ENCODE peak calls at places on chromosomes 11 and 22, in five cellular contexts. T, I, W, V and E are unnamed samples.

GRCh38 chr11:7031346-7031957 is 11.2 kb downstream of the NLRP14 start:
- DNase-seq in T (no peak), I (no peak), W (no peak), V (no peak), E (no peak)

GRCh38 chr11:134862796-134863195 is 450.8 kb upstream of the B3GAT1 start:
- DNase-seq in T (no peak), I (no peak), V (no peak), W (no peak), E (no peak)

GRCh38 chr11:3231851-3232744 is at the start of gene MRGPRE:
- DNase-seq in I (peak), T (peak), V (no peak), W (peak), E (no peak)

GRCh38 chr11:89381094-89381493 is 110.1 kb downstream of the NOX4 start:
- DNase-seq in T (no peak), W (no peak), I (no peak), V (no peak), E (no peak)

GRCh38 chr22:37509026-37509886 is 10.0 kb downstream of the CARD10 start:
- DNase-seq in W (no peak), I (no peak), V (no peak), T (no peak), E (no peak)

GRCh38 chr11:120129570-120129969 is 8.3 kb downstream of the TRIM29 start:
- DNase-seq in V (no peak), T (peak), W (peak), I (no peak), E (no peak)

GRCh38 chr22:32950366-32950765 is 107.8 kb downstream of the SYN3 start:
- DNase-seq in W (no peak), I (no peak), V (no peak), T (no peak), E (no peak)

GRCh38 chr11:116990061-116990473 is 108.2 kb downstream of the SIK3 start:
- DNase-seq in W (no peak), T (no peak), I (no peak), V (no peak), E (no peak)

GRCh38 chr11:44404736-44405395 is 94.9 kb upstream of the ALX4 start:
- DNase-seq in T (no peak), W (no peak), I (no peak), V (no peak), E (no peak)

GRCh38 chr22:47038206-47038835 is 275.9 kb downstream of the TBC1D22A start:
- DNase-seq in I (no peak), W (peak), V (no peak), T (no peak), E (no peak)

GRCh38 chr22:42769574-42770447 is 49.1 kb upstream of the A4GALT start:
- DNase-seq in V (no peak), I (no peak), T (peak), W (peak), E (no peak)

GRCh38 chr11:34680206-34680605 is 59.3 kb downstream of the EHF start:
- DNase-seq in V (no peak), W (no peak), T (no peak), I (no peak), E (no peak)

GRCh38 chr22:46947516-46948260 is 185.2 kb downstream of the TBC1D22A start:
- DNase-seq in V (no peak), W (no peak), I (no peak), T (no peak), E (no peak)

GRCh38 chr11:77879218-77879617 is 58.3 kb downstream of the AAMDC start:
- DNase-seq in T (no peak), W (no peak), V (no peak), I (no peak), E (no peak)

GRCh38 chr11:74397531-74398243 is 546 bp downstream of the PGM2L1 start:
- DNase-seq in I (peak), W (peak), V (peak), T (no peak), E (peak)
- TF ChIP-seq CTCF in I (peak), W (no peak), V (peak), T (no peak), E (peak)

DNA sequence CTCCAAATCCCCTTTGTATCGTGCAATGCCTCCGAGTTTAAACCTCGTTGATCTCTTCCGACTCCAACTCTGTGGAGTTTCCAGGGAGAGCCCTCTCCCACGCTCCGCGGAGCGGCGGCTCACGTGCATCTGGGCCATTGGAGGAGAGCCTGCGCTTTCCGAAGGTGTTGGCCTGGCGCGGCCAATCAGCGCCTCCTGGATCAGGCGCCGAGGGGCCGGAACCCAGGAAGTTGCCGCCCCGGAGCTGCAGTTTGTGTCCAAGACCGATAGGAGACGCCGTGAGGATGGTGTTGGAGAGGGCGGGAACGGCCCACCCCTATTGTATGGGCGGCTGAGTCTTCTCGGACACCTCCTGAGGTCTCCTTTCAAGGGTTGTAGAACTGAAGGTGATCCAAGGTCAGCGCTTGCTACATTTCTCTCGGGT is 1.6 kb downstream of the ADAMTS15 start:
- DNase-seq in T (peak), V (no peak), I (peak), W (no peak), E (peak)
- TF ChIP-seq CTCF in T (peak), V (no peak), I (peak), W (no peak), E (peak)

DNA sequence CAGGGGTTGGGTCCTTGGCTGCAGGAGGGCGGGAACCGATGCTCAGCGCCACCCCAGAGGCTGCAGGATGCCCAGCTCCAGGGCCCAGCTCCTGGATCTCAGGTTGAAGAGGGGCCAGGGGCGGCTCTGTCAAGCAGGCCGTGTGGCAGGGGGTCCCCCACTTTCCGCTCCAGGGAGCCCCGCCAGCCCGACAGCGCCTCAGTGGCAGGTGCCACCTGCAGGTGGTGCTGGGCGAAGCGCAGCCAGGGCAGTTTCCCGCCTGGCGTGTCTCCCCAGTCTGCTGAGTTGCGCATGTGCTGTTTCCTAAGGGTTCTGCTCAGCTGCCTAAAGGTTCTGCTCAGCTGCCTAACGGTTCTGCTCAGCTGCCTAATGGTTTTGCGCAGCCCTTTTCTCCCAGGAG is 442.1 kb downstream of the POTEH start:
- DNase-seq in W (no peak), T (no peak), V (no peak), I (no peak), E (no peak)
- TF ChIP-seq CTCF in W (no peak), T (no peak), V (no peak), I (no peak), E (no peak)

GRCh38 chr11:14622241-14622954 is 21.2 kb upstream of the PDE3B start:
- DNase-seq in I (no peak), T (no peak), V (no peak), W (no peak), E (no peak)
- TF ChIP-seq CTCF in I (no peak), T (no peak), V (no peak), W (no peak), E (no peak)

DNA sequence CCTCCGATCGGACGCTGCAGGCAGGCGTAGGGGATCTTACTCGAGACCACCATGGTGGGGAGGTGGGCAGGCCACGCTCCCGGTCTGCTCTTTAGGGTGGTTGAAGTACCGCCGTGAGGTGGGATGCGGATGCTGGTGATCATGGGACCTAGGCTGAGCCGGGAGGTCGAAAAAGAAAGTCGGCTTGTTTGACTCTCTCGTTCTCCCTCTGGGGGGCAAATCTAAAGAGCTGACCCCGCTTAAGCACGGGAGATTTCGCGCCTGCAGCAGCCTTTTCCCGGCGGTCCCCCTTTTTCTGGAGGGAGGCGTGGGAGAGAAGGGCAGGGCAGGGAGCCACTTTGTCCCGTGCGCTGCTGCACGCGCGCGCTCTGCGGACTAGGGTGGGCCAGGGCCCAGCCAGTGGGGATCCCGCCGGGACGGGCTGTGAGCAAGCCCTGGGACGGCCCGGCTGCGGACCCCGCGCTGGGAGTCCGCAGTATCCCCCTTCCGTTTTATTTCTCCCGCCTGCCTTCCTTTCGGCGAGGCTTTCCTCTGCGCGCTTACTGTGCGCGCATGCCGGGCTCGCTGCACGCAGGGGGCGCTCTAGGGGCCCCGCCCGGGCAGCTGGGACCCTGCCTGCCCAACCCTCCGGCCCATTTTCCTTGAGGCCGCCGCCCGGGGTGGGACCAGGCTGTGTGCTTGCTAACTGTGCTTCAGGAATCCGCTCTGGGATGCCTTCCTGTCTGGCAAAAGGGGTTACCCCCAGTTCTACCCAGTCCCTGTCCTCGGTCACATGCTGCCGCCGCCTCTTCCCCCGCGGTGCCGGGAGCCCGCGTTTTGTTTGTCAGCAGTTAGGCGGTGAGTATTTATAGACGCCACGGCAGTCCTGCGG is 81.0 kb downstream of the PRR5L start:
- DNase-seq in W (peak), T (peak), I (peak), V (peak), E (peak)
- TF ChIP-seq CTCF in W (peak), T (no peak), I (peak), V (peak), E (peak)

GRCh38 chr11:73759520-73760065 is 1.3 kb downstream of the RAB6A start:
- DNase-seq in T (no peak), I (no peak), W (no peak), V (no peak), E (no peak)
- TF ChIP-seq CTCF in T (peak), I (no peak), W (no peak), V (no peak), E (peak)

GRCh38 chr11:18144243-18144642 is 11.9 kb downstream of the MRGPRX3 start:
- DNase-seq in T (no peak), W (no peak), V (no peak), I (no peak), E (no peak)

GRCh38 chr11:18145837-18146236 is 13.5 kb downstream of the MRGPRX3 start:
- DNase-seq in I (no peak), W (no peak), T (no peak), V (no peak), E (no peak)

GRCh38 chr11:18140145-18140544 is 7.8 kb downstream of the MRGPRX3 start:
- DNase-seq in V (no peak), W (no peak), I (no peak), T (no peak), E (no peak)

GRCh38 chr11:18145025-18145424 is 12.7 kb downstream of the MRGPRX3 start:
- DNase-seq in T (no peak), I (no peak), W (no peak), V (no peak), E (no peak)
- TF ChIP-seq CTCF in T (no peak), I (peak), W (no peak), V (no peak), E (peak)

DNA sequence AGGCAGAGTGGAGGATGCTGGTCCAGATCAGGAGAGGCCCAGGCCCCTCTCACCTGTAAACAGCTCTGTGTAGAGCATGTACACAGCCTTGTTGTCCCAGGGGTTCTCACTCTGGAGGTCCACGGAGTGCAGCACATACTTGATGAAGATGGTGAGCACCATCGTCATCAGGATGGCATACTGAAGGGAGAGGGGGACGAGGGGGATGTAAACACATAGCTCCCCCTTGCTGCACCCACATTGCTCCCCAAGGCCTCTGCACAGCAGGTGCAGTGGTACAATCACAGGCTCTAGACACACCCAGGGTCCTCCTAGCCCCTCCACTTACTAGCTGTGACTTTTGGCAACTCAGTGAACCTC is 2.9 kb downstream of the SYVN1 start:
- DNase-seq in I (no peak), T (peak), W (no peak), V (no peak), E (no peak)
- TF ChIP-seq CTCF in I (no peak), T (no peak), W (no peak), V (no peak), E (no peak)

DNA sequence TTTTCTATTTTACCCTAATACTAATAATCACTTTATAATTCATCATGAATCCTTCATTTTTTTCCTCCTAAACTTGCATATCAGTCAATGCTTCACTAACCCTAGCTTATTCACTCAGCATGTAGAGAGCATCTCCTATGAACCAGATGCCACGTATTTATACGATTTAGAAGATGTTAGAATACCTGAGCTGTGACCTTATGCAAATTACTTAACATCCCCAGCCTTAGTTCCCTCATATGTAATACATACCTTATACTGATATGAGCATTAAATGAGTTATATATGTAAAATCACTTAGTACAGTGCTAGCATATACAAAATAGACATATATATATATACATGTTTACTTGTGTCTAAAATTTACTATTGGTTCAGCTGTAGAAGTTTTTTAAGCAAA is 9.0 kb downstream of the FAM76B start:
- DNase-seq in T (no peak), W (no peak), V (no peak), I (no peak), E (no peak)
- TF ChIP-seq CTCF in T (no peak), W (no peak), V (no peak), I (no peak), E (no peak)